ENCODE peak calls at places on chromosome 12, in four cellular contexts. I is stimulated activated CD4-positive, alpha-beta T cell treated with anti-CD3 and anti-CD28 coated beads, Interleukin-12 subunit alpha, Interleukin-12 subunit beta, amount 100 ng/mL, for 4 hours; E is effector CD8-positive, alpha-beta T cell; K is progenitor cell of endocrine pancreas. U is an unnamed sample.
A peak's percentile ranks its signal among the peaks of the same experiment; 100 is the strongest.

GRCh38 chr12:2743478-2743877 is 51.3 kb upstream of the FKBP4 start:
- DNase-seq in I (no peak), K (no peak), E (no peak), U (no peak)

GRCh38 chr12:6376079-6376941 is 947 bp upstream of the SCNN1A start:
- DNase-seq in K (no peak), I (no peak), E (no peak), U (no peak)

GRCh38 chr12:103548622-103549601 is 38.2 kb upstream of the STAB2 start:
- DNase-seq in K (peak; percentile 67), E (peak; percentile 55), I (peak; percentile 61), U (peak; percentile 24)

GRCh38 chr12:69150083-69150795 is 89.1 kb upstream of the CPSF6 start:
- DNase-seq in E (no peak), K (no peak), I (no peak), U (no peak)

GRCh38 chr12:46950116-46950515 is 124.3 kb upstream of the SLC38A4 start:
- DNase-seq in I (no peak), E (no peak), K (no peak), U (no peak)

GRCh38 chr12:48084841-48085460 is 20.9 kb downstream of the SENP1 start:
- DNase-seq in I (no peak), E (no peak), K (no peak), U (no peak)

GRCh38 chr12:51407604-51408003 is 16.4 kb upstream of the GALNT6 start:
- DNase-seq in K (no peak), I (no peak), E (no peak), U (no peak)

GRCh38 chr12:66627988-66628317 is 50.9 kb downstream of the GRIP1 start:
- DNase-seq in I (no peak), E (no peak), K (no peak), U (no peak)

GRCh38 chr12:76311796-76312195 is 36.4 kb downstream of the BBS10 start:
- DNase-seq in K (no peak), E (no peak), I (no peak), U (no peak)

GRCh38 chr12:45407967-45408743 is 192.3 kb downstream of the ANO6 start:
- DNase-seq in K (no peak), E (no peak), I (no peak), U (no peak)

GRCh38 chr12:4938900-4939299 is 29.2 kb downstream of the KCNA1 start:
- DNase-seq in K (no peak), I (no peak), E (no peak), U (no peak)

GRCh38 chr12:80763874-80764273 is 47.2 kb downstream of the MYF5 start:
- DNase-seq in K (no peak), I (no peak), E (no peak), U (no peak)

GRCh38 chr12:21300632-21301031 is 34.1 kb downstream of the SLCO1A2 start:
- DNase-seq in K (no peak), I (no peak), E (no peak), U (no peak)

GRCh38 chr12:54959291-54960018 is 25.1 kb downstream of the TESPA1 start:
- DNase-seq in I (no peak), K (no peak), E (no peak), U (no peak)

GRCh38 chr12:132686831-132687210 is 321 bp downstream of the POLE start:
- DNase-seq in E (no peak), K (no peak), I (peak; percentile 29), U (no peak)

GRCh38 chr12:23659151-23659550 is 290.3 kb downstream of the SOX5 start:
- DNase-seq in I (no peak), E (no peak), K (no peak), U (no peak)